ENCODE peak calls at places on chromosomes 7 and 10, in five cellular contexts. One of them, this sample, is unnamed.

GRCh38 chr7:871900-872537 is 4.3 kb upstream of the GET4 start:
- DNase-seq in GM12878: no peak
- DNase-seq in SK-N-SH: no peak
- DNase-seq in K562: no peak
- DNase-seq in GM12891: no peak
- DNase-seq in this sample: no peak

GRCh38 chr10:12777840-12778585 is 223.5 kb downstream of the CCDC3 start:
- DNase-seq in GM12878: no peak
- DNase-seq in K562: no peak
- DNase-seq in GM12891: no peak
- DNase-seq in SK-N-SH: no peak
- DNase-seq in this sample: no peak

GRCh38 chr7:134293029-134293740 is 23.5 kb downstream of the SLC35B4 start:
- DNase-seq in SK-N-SH: no peak
- DNase-seq in GM12878: peak; percentile 84
- DNase-seq in K562: no peak
- DNase-seq in GM12891: peak; percentile 40
- DNase-seq in this sample: peak; percentile 25

GRCh38 chr7:44372560-44373417 is 47.4 kb upstream of the CAMK2B start:
- DNase-seq in SK-N-SH: no peak
- DNase-seq in GM12891: no peak
- DNase-seq in K562: peak; percentile 2
- DNase-seq in GM12878: no peak
- DNase-seq in this sample: no peak

GRCh38 chr7:50069613-50070012 is 23.4 kb downstream of the ZPBP start:
- DNase-seq in GM12891: no peak
- DNase-seq in GM12878: peak; percentile 21
- DNase-seq in K562: no peak
- DNase-seq in SK-N-SH: no peak
- DNase-seq in this sample: no peak

GRCh38 chr10:100780324-100780723 is 34.9 kb downstream of the PAX2 start:
- DNase-seq in SK-N-SH: no peak
- DNase-seq in GM12891: no peak
- DNase-seq in K562: no peak
- DNase-seq in GM12878: no peak
- DNase-seq in this sample: no peak

GRCh38 chr10:86102446-86102845 is 264.1 kb downstream of the GRID1 start:
- DNase-seq in GM12891: no peak
- DNase-seq in GM12878: no peak
- DNase-seq in K562: no peak
- DNase-seq in SK-N-SH: peak; percentile 39
- DNase-seq in this sample: no peak

GRCh38 chr10:86254081-86254480 is 112.5 kb downstream of the GRID1 start:
- DNase-seq in K562: no peak
- DNase-seq in SK-N-SH: peak; percentile 5
- DNase-seq in GM12891: no peak
- DNase-seq in GM12878: no peak
- DNase-seq in this sample: no peak

GRCh38 chr10:110865184-110865803 is 6.4 kb upstream of the PDCD4 start:
- DNase-seq in GM12891: no peak
- DNase-seq in SK-N-SH: no peak
- DNase-seq in K562: no peak
- DNase-seq in GM12878: no peak
- DNase-seq in this sample: no peak

GRCh38 chr7:105268511-105269392 is 120.0 kb downstream of the SRPK2 start:
- DNase-seq in GM12878: no peak
- DNase-seq in SK-N-SH: peak; percentile 68
- DNase-seq in K562: no peak
- DNase-seq in GM12891: no peak
- DNase-seq in this sample: no peak

GRCh38 chr10:89373916-89374711 is 3.7 kb upstream of the IFIT1B start:
- DNase-seq in SK-N-SH: peak; percentile 41
- DNase-seq in GM12891: no peak
- DNase-seq in GM12878: no peak
- DNase-seq in K562: no peak
- DNase-seq in this sample: no peak

GRCh38 chr7:36278767-36279171 is 110.9 kb upstream of the ANLN start:
- DNase-seq in K562: no peak
- DNase-seq in SK-N-SH: peak; percentile 67
- DNase-seq in GM12878: no peak
- DNase-seq in GM12891: no peak
- DNase-seq in this sample: no peak

GRCh38 chr7:45888185-45888992 is at the start of gene IGFBP1:
- DNase-seq in K562: no peak
- DNase-seq in GM12878: no peak
- DNase-seq in SK-N-SH: peak; percentile 83
- DNase-seq in GM12891: no peak
- DNase-seq in this sample: no peak

GRCh38 chr10:52004342-52004949 is 305.1 kb upstream of the CSTF2T start:
- DNase-seq in GM12878: no peak
- DNase-seq in K562: peak; percentile 22
- DNase-seq in GM12891: peak; percentile 9
- DNase-seq in SK-N-SH: peak; percentile 60
- DNase-seq in this sample: no peak

GRCh38 chr10:102555781-102556328 is 52.1 kb downstream of the SUFU start:
- DNase-seq in SK-N-SH: no peak
- DNase-seq in GM12891: no peak
- DNase-seq in K562: no peak
- DNase-seq in GM12878: no peak
- DNase-seq in this sample: no peak

GRCh38 chr7:333399-333776 is 43.4 kb downstream of the FOXL3 start:
- DNase-seq in GM12878: no peak
- DNase-seq in GM12891: no peak
- DNase-seq in SK-N-SH: peak; percentile 62
- DNase-seq in K562: no peak
- DNase-seq in this sample: no peak

GRCh38 chr7:36967387-36967786 is 243.1 kb upstream of the AOAH start:
- DNase-seq in SK-N-SH: peak; percentile 79
- DNase-seq in GM12891: no peak
- DNase-seq in GM12878: no peak
- DNase-seq in K562: peak; percentile 60
- DNase-seq in this sample: no peak

GRCh38 chr10:130463876-130464360 is 327.7 kb downstream of the GLRX3 start:
- DNase-seq in GM12878: no peak
- DNase-seq in GM12891: no peak
- DNase-seq in SK-N-SH: no peak
- DNase-seq in K562: no peak
- DNase-seq in this sample: no peak

GRCh38 chr10:75019360-75019759 is 92.1 kb upstream of the SAMD8 start:
- DNase-seq in GM12878: no peak
- DNase-seq in K562: no peak
- DNase-seq in GM12891: no peak
- DNase-seq in SK-N-SH: no peak
- DNase-seq in this sample: no peak

GRCh38 chr7:137667633-137668387 is 179.0 kb downstream of the DGKI start:
- DNase-seq in SK-N-SH: no peak
- DNase-seq in GM12891: no peak
- DNase-seq in GM12878: no peak
- DNase-seq in K562: no peak
- DNase-seq in this sample: no peak

GRCh38 chr10:100600218-100600617 is 64.5 kb downstream of the HIF1AN start:
- DNase-seq in K562: no peak
- DNase-seq in GM12878: no peak
- DNase-seq in GM12891: no peak
- DNase-seq in SK-N-SH: no peak
- DNase-seq in this sample: no peak

GRCh38 chr7:121041516-121042148 is 53.1 kb downstream of the CPED1 start:
- DNase-seq in K562: no peak
- DNase-seq in GM12878: no peak
- DNase-seq in GM12891: no peak
- DNase-seq in SK-N-SH: peak; percentile 44
- DNase-seq in this sample: no peak

GRCh38 chr7:137958593-137959431 is 43.1 kb downstream of the CREB3L2 start:
- DNase-seq in SK-N-SH: no peak
- DNase-seq in K562: no peak
- DNase-seq in GM12878: no peak
- DNase-seq in GM12891: no peak
- DNase-seq in this sample: no peak

GRCh38 chr10:13003781-13004180 is 2.3 kb upstream of the CCDC3 start:
- DNase-seq in SK-N-SH: no peak
- DNase-seq in GM12878: no peak
- DNase-seq in GM12891: no peak
- DNase-seq in K562: no peak
- DNase-seq in this sample: no peak

GRCh38 chr10:36765777-36766176 is 359.6 kb upstream of the ANKRD30A start:
- DNase-seq in SK-N-SH: no peak
- DNase-seq in GM12878: no peak
- DNase-seq in GM12891: no peak
- DNase-seq in K562: no peak
- DNase-seq in this sample: no peak

GRCh38 chr10:33155720-33156638 is 178.5 kb downstream of the NRP1 start:
- DNase-seq in K562: peak; percentile 15
- DNase-seq in GM12891: peak; percentile 29
- DNase-seq in SK-N-SH: peak; percentile 41
- DNase-seq in GM12878: no peak
- DNase-seq in this sample: peak; percentile 18

GRCh38 chr10:61140765-61141392 is 196.9 kb upstream of the RHOBTB1 start:
- DNase-seq in SK-N-SH: peak; percentile 24
- DNase-seq in GM12878: no peak
- DNase-seq in K562: peak; percentile 32
- DNase-seq in GM12891: no peak
- DNase-seq in this sample: no peak

DNA sequence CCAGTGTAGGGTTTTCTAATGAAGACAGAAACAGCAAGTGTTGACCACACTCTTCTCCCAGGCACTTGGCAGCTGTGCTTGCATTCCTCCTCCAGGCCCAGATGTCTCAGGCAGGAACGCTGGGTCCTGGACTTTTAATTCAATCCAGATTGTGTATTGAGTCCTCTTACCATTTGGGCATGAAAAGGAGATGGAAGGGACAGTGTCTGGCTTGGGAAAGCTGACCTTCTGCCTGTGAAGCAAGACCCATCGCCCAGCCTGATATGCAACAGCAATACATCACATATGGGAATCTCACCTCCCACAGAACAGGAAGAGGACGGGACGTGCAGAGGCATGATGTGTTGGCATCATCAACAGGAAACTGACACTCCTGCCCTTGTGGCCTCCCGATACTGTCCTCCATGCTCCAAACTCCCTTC is 174.4 kb upstream of the LYZL2 start:
- DNase-seq in GM12878: no peak
- DNase-seq in GM12891: no peak
- DNase-seq in SK-N-SH: no peak
- DNase-seq in K562: no peak
- DNase-seq in this sample: no peak
- TF ChIP-seq POLR2AphosphoS5 in GM12878: no peak
- TF ChIP-seq POLR2AphosphoS5 in GM12891: no peak
- TF ChIP-seq POLR2AphosphoS5 in SK-N-SH: no peak
- TF ChIP-seq POLR2AphosphoS5 in K562: no peak
- TF ChIP-seq POLR2AphosphoS5 in this sample: no peak

DNA sequence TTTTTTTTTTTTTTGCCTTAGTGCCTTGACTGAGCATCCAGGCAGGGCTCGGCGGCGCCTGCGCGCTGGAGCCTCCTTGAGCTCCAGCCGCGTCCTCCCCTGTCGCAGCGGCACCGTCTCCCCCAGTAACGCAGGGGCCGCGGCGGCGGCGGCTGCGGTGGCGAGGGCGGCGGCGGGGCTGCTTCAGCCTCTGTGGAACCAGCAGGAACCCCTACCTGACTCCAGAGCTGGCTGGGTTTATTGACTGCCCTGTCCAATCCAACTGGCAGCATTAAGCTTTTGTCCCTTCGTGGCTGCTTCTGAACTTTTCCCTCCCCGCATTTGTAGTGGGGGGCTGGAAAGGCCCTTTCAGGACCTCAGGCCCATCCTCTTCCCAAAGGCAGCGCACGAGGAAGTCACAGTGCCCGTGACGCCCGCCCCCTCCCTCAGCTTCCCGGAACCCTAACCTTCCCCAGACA is at the start of gene GPR85:
- DNase-seq in SK-N-SH: peak; percentile 92
- DNase-seq in GM12891: peak; percentile 55
- DNase-seq in GM12878: no peak
- DNase-seq in K562: peak; percentile 62
- DNase-seq in this sample: peak; percentile 33
- TF ChIP-seq TAF1 in SK-N-SH: peak; percentile 68
- TF ChIP-seq TAF1 in GM12891: no peak
- TF ChIP-seq TAF1 in GM12878: no peak
- TF ChIP-seq TAF1 in K562: no peak
- TF ChIP-seq TAF1 in this sample: no peak

GRCh38 chr10:79417266-79417665 is 28.2 kb downstream of the ZCCHC24 start:
- DNase-seq in K562: no peak
- DNase-seq in SK-N-SH: no peak
- DNase-seq in GM12878: no peak
- DNase-seq in GM12891: no peak
- DNase-seq in this sample: no peak

GRCh38 chr10:79416578-79417255 is 28.7 kb downstream of the ZCCHC24 start:
- DNase-seq in GM12878: no peak
- DNase-seq in SK-N-SH: no peak
- DNase-seq in K562: no peak
- DNase-seq in GM12891: no peak
- DNase-seq in this sample: no peak

GRCh38 chr10:79417731-79418130 is 27.7 kb downstream of the ZCCHC24 start:
- DNase-seq in GM12891: no peak
- DNase-seq in GM12878: no peak
- DNase-seq in K562: no peak
- DNase-seq in SK-N-SH: no peak
- DNase-seq in this sample: no peak

GRCh38 chr10:79418886-79419595 is 26.4 kb downstream of the ZCCHC24 start:
- DNase-seq in GM12891: no peak
- DNase-seq in SK-N-SH: no peak
- DNase-seq in GM12878: no peak
- DNase-seq in K562: no peak
- DNase-seq in this sample: no peak

DNA sequence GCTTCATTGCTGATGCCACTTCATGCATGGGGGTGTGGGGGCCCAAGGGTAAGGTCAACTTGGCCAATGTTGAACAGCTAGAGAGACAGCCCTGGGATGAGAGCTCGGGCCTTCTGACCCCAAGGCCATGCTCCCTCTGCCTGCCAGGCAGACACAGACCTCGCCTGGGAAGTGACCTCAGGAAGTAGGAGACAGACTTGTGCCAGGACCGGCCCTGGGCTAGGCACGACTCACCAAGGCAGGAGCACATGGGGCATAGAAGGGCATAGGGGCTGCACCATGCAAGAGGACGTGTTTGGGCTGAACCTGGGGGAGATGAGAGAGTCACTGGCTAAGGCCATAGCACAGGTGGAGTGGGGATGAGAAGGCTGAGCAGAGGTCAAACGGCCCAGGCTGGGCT is 27.1 kb downstream of the ZCCHC24 start:
- DNase-seq in SK-N-SH: no peak
- DNase-seq in GM12891: no peak
- DNase-seq in K562: no peak
- DNase-seq in GM12878: no peak
- DNase-seq in this sample: no peak
- TF ChIP-seq POLR2AphosphoS5 in SK-N-SH: no peak
- TF ChIP-seq POLR2AphosphoS5 in GM12891: no peak
- TF ChIP-seq POLR2AphosphoS5 in K562: no peak
- TF ChIP-seq POLR2AphosphoS5 in GM12878: no peak
- TF ChIP-seq POLR2AphosphoS5 in this sample: no peak

GRCh38 chr10:16847644-16848043 is 30.4 kb upstream of the RSU1 start:
- DNase-seq in K562: no peak
- DNase-seq in GM12878: no peak
- DNase-seq in GM12891: no peak
- DNase-seq in SK-N-SH: no peak
- DNase-seq in this sample: no peak

GRCh38 chr10:16845248-16845647 is 28.0 kb upstream of the RSU1 start:
- DNase-seq in SK-N-SH: no peak
- DNase-seq in GM12878: no peak
- DNase-seq in GM12891: no peak
- DNase-seq in K562: no peak
- DNase-seq in this sample: no peak

GRCh38 chr10:16848562-16849154 is 31.4 kb upstream of the RSU1 start:
- DNase-seq in GM12891: no peak
- DNase-seq in GM12878: no peak
- DNase-seq in K562: no peak
- DNase-seq in SK-N-SH: no peak
- DNase-seq in this sample: no peak

GRCh38 chr10:16843252-16843870 is 26.1 kb upstream of the RSU1 start:
- DNase-seq in GM12878: peak; percentile 12
- DNase-seq in K562: peak; percentile 10
- DNase-seq in SK-N-SH: peak; percentile 34
- DNase-seq in GM12891: no peak
- DNase-seq in this sample: no peak
- TF ChIP-seq TAF1 in GM12878: no peak
- TF ChIP-seq TAF1 in K562: no peak
- TF ChIP-seq TAF1 in SK-N-SH: no peak
- TF ChIP-seq TAF1 in GM12891: no peak
- TF ChIP-seq TAF1 in this sample: no peak